ENCODE peak calls at places on chromosome 22, in eight cellular contexts. V is central memory CD8-positive, alpha-beta T cell; S is fibroblast of the conjunctiva; J is left cardiac atrium; L is suprapubic skin; Y is AG04450; F is A549; B is EL. Z is an unnamed sample.

GRCh38 chr22:41902016-41902415 is 12.9 kb downstream of the SHISA8 start:
- DNase-seq in S (no peak), B (no peak), F (no peak), L (no peak), J (no peak), Y (no peak), V (no peak), Z (no peak)

GRCh38 chr22:44975444-44976262 is 34.2 kb downstream of the PHF21B start:
- DNase-seq in L (no peak), Y (peak; percentile 51), B (peak; percentile 76), V (peak; percentile 16), S (peak; percentile 68), F (peak; percentile 54), J (peak; percentile 85), Z (no peak)

GRCh38 chr22:48410536-48410935 is 1417.1 kb downstream of the BRD1 start:
- DNase-seq in V (no peak), J (no peak), F (no peak), L (peak; percentile 45), Y (no peak), S (no peak), B (no peak), Z (no peak)

GRCh38 chr22:23180301-23180892 is at the start of gene BCR:
- DNase-seq in B (peak; percentile 68), S (peak; percentile 16), F (peak; percentile 51), J (peak; percentile 84), Y (no peak), V (no peak), L (no peak), Z (peak; percentile 90)

GRCh38 chr22:41512421-41513194 is 31.7 kb downstream of the POLR3H start:
- DNase-seq in Y (no peak), F (peak; percentile 66), V (no peak), B (peak; percentile 76), L (no peak), J (no peak), S (peak; percentile 63), Z (no peak)

GRCh38 chr22:17563936-17564391 is 666 bp downstream of the SLC25A18 start:
- DNase-seq in F (no peak), V (no peak), L (no peak), Y (no peak), J (peak; percentile 53), S (peak; percentile 22), B (peak; percentile 47), Z (no peak)

GRCh38 chr22:17578129-17578754 is 14.9 kb downstream of the SLC25A18 start:
- DNase-seq in L (no peak), V (no peak), B (no peak), Y (no peak), S (no peak), F (no peak), J (peak; percentile 85), Z (no peak)

GRCh38 chr22:29799217-29799680 is 32.1 kb downstream of the UQCR10 start:
- DNase-seq in J (peak; percentile 93), Y (peak; percentile 86), V (no peak), S (peak; percentile 93), F (peak; percentile 78), B (peak; percentile 99), L (peak; percentile 95), Z (no peak)

GRCh38 chr22:46734830-46735453 is 3.1 kb downstream of the CERK start:
- DNase-seq in V (peak; percentile 39), F (no peak), J (no peak), L (no peak), S (no peak), B (no peak), Y (no peak), Z (no peak)

GRCh38 chr22:31120642-31121041 is 2.1 kb upstream of the INPP5J start:
- DNase-seq in Y (no peak), F (no peak), S (no peak), V (no peak), J (no peak), L (no peak), B (no peak), Z (no peak)

GRCh38 chr22:37484115-37485005 is 1.8 kb downstream of the MFNG start:
- DNase-seq in V (peak; percentile 47), B (no peak), L (no peak), Y (no peak), S (no peak), J (peak; percentile 88), F (no peak), Z (no peak)

GRCh38 chr22:43438666-43439347 is 27.0 kb downstream of the MPPED1 start:
- DNase-seq in B (no peak), J (no peak), S (no peak), F (no peak), L (peak; percentile 71), Y (no peak), V (no peak), Z (no peak)

GRCh38 chr22:29563652-29564460 is 10.3 kb upstream of the THOC5 start:
- DNase-seq in S (no peak), L (no peak), V (no peak), B (no peak), Y (no peak), J (no peak), F (no peak), Z (no peak)

GRCh38 chr22:22348127-22348814 is 103.7 kb downstream of the VPREB1 start:
- DNase-seq in L (no peak), J (no peak), F (no peak), V (no peak), Y (no peak), B (no peak), S (no peak), Z (no peak)

GRCh38 chr22:35477911-35478582 is 62.6 kb upstream of the RASD2 start:
- DNase-seq in F (peak; percentile 38), S (no peak), Y (peak; percentile 61), L (no peak), J (peak; percentile 28), V (no peak), B (peak; percentile 93), Z (no peak)

GRCh38 chr22:48367731-48368130 is 1459.9 kb downstream of the BRD1 start:
- DNase-seq in B (no peak), L (peak; percentile 61), Y (no peak), J (no peak), F (no peak), S (no peak), V (no peak), Z (no peak)

GRCh38 chr22:19085233-19086043 is 36.8 kb downstream of the DGCR2 start:
- DNase-seq in J (no peak), B (peak; percentile 29), Y (no peak), S (peak; percentile 20), V (no peak), L (peak; percentile 28), F (peak; percentile 31), Z (peak; percentile 46)

GRCh38 chr22:36330655-36331305 is 57.0 kb downstream of the MYH9 start:
- DNase-seq in Y (no peak), V (no peak), B (peak; percentile 90), F (no peak), L (no peak), S (no peak), J (peak; percentile 87), Z (no peak)

GRCh38 chr22:49810363-49811013 is 17.2 kb downstream of the BRD1 start:
- DNase-seq in V (no peak), Y (no peak), S (no peak), B (no peak), L (no peak), F (no peak), J (no peak), Z (no peak)

GRCh38 chr22:17717708-17718107 is 56.6 kb downstream of the BID start:
- DNase-seq in B (peak; percentile 53), F (no peak), V (no peak), Y (no peak), L (no peak), J (no peak), S (no peak), Z (no peak)

GRCh38 chr22:50098052-50098451 is 8.2 kb downstream of the MOV10L1 start:
- DNase-seq in B (no peak), F (no peak), L (no peak), Y (no peak), V (no peak), J (no peak), S (no peak), Z (no peak)

GRCh38 chr22:23709107-23709506 is 18.3 kb downstream of the RGL4 start:
- DNase-seq in V (no peak), S (peak; percentile 24), F (no peak), J (no peak), L (no peak), B (peak; percentile 61), Y (no peak), Z (no peak)

GRCh38 chr22:48887394-48888332 is 940.0 kb downstream of the BRD1 start:
- DNase-seq in J (no peak), V (no peak), F (no peak), L (peak; percentile 18), Y (no peak), S (no peak), B (no peak), Z (no peak)